ENCODE peak calls at places on chromosome 5, in seven cellular contexts. H, I, Q, J, R, Z and K are unnamed samples.

GRCh38 chr5:82259172-82259800 is 18.9 kb downstream of the RPS23 start:
- DNase-seq in Z (no peak), J (no peak), I (no peak), Q (no peak), H (peak), R (peak), K (no peak)

GRCh38 chr5:103041071-103041676 is 78.8 kb downstream of the GIN1 start:
- DNase-seq in H (peak), Q (no peak), J (peak), Z (no peak), R (peak), I (no peak), K (no peak)

GRCh38 chr5:72036951-72037350 is 70.3 kb upstream of the MAP1B start:
- DNase-seq in Z (no peak), I (peak), H (peak), R (peak), Q (no peak), J (no peak), K (no peak)

GRCh38 chr5:158423623-158424200 is 564.8 kb upstream of the CLINT1 start:
- DNase-seq in I (no peak), Z (no peak), H (no peak), Q (no peak), J (no peak), R (no peak), K (no peak)

GRCh38 chr5:27639005-27639612 is 600.7 kb upstream of the CDH9 start:
- DNase-seq in J (no peak), Z (no peak), Q (no peak), I (no peak), R (peak), H (peak), K (no peak)

GRCh38 chr5:375921-376871 is 54.7 kb downstream of the AHRR start:
- DNase-seq in I (peak), Q (no peak), R (no peak), J (no peak), H (no peak), Z (no peak), K (no peak)

GRCh38 chr5:149379807-149380374 is 799 bp upstream of the IL17B start:
- DNase-seq in H (no peak), I (no peak), Q (no peak), J (no peak), Z (no peak), R (no peak), K (no peak)

GRCh38 chr5:1009359-1010180 is 968 bp downstream of the NKD2 start:
- DNase-seq in Q (no peak), Z (no peak), J (no peak), H (no peak), R (no peak), I (no peak), K (no peak)

GRCh38 chr5:132896685-132897084 is 23.2 kb downstream of the LEAP2 start:
- DNase-seq in J (no peak), H (no peak), R (no peak), Q (no peak), Z (no peak), I (no peak), K (no peak)

GRCh38 chr5:136909906-136910305 is 544.6 kb upstream of the TRPC7 start:
- DNase-seq in J (no peak), R (no peak), Z (no peak), H (no peak), Q (no peak), I (no peak), K (no peak)

GRCh38 chr5:102243213-102243612 is 52.9 kb downstream of the SLCO4C1 start:
- DNase-seq in Q (no peak), J (no peak), I (no peak), H (no peak), Z (no peak), R (no peak), K (no peak)

GRCh38 chr5:58016892-58017291 is 443.0 kb downstream of the PLK2 start:
- DNase-seq in J (no peak), Z (no peak), R (no peak), I (no peak), H (no peak), Q (no peak), K (no peak)

GRCh38 chr5:14380712-14381111 is 200.9 kb upstream of the OTULINL start:
- DNase-seq in H (no peak), R (no peak), I (no peak), J (no peak), Z (no peak), Q (no peak), K (no peak)

GRCh38 chr5:135850231-135850630 is 15.8 kb downstream of the SLC25A48 start:
- DNase-seq in R (no peak), J (no peak), I (no peak), Z (no peak), Q (no peak), H (no peak), K (no peak)

GRCh38 chr5:147858520-147858919 is 20.0 kb upstream of the SCGB3A2 start:
- DNase-seq in R (no peak), J (no peak), Z (no peak), Q (no peak), I (no peak), H (no peak), K (no peak)

GRCh38 chr5:42628821-42629220 is 127.8 kb upstream of the CCDC152 start:
- DNase-seq in Q (no peak), I (no peak), H (no peak), J (no peak), Z (no peak), R (no peak), K (no peak)

GRCh38 chr5:61059499-61059898 is 102.8 kb downstream of the SMIM15 start:
- DNase-seq in R (no peak), Z (no peak), Q (no peak), J (no peak), I (no peak), H (no peak), K (no peak)

GRCh38 chr5:77561965-77562364 is 69.8 kb upstream of the WDR41 start:
- DNase-seq in J (no peak), R (no peak), I (no peak), H (no peak), Z (no peak), Q (no peak), K (no peak)

GRCh38 chr5:27868292-27868691 is 829.9 kb upstream of the CDH9 start:
- DNase-seq in J (no peak), Z (no peak), R (no peak), I (no peak), H (no peak), Q (no peak), K (no peak)

GRCh38 chr5:93296338-93296737 is 284.7 kb downstream of the NR2F1-AS1 start:
- DNase-seq in Q (no peak), H (peak), I (no peak), Z (no peak), J (no peak), R (no peak), K (no peak)

GRCh38 chr5:121396716-121397115 is 455.0 kb upstream of the FTMT start:
- DNase-seq in I (no peak), J (no peak), H (peak), Z (no peak), R (no peak), Q (no peak), K (no peak)